ENCODE peak calls at places on chromosomes 4 and X, in four cellular contexts. H is neural progenitor cell; V is breast epithelium; G is naive thymus-derived CD4-positive, alpha-beta T cell. R is an unnamed sample. For H3K27me3, the result is how much of the 10 kb centered on the place peaks cover.

GRCh38 chrX:135463937-135464336 is 42.2 kb downstream of the SMIM10L2A start:
- DNase-seq in H (no peak), V (no peak), G (no peak), R (no peak)

GRCh38 chr4:147773261-147774184 is 41.6 kb downstream of the ARHGAP10 start:
- DNase-seq in H (no peak), V (no peak), G (no peak), R (no peak)

GRCh38 chr4:147674496-147674895 is 9.5 kb downstream of the PRMT9 start:
- DNase-seq in H (no peak), V (no peak), G (no peak), R (no peak)

GRCh38 chr4:185801471-185801870 is 10.5 kb downstream of the SORBS2 start:
- DNase-seq in H (no peak), V (no peak), G (no peak), R (no peak)

GRCh38 chr4:124753941-124754581 is 41.5 kb upstream of the ANKRD50 start:
- DNase-seq in H (no peak), V (no peak), G (no peak), R (no peak)

GRCh38 chr4:23999714-24000113 is 109.9 kb upstream of the PPARGC1A start:
- DNase-seq in H (no peak), V (no peak), G (no peak), R (no peak)

GRCh38 chr4:47551682-47552081 is 66.6 kb downstream of the ATP10D start:
- DNase-seq in H (no peak), V (no peak), G (no peak), R (no peak)

GRCh38 chr4:1399508-1400190 is 6.6 kb downstream of the NKX1-1 start:
- DNase-seq in H (no peak), V (no peak), G (no peak), R (no peak)

GRCh38 chrX:70508296-70508911 is 63.8 kb downstream of the DLG3 start:
- DNase-seq in H (peak), V (no peak), G (no peak), R (no peak)

GRCh38 chr4:78748361-78748760 is 27.8 kb upstream of the BMP2K start:
- DNase-seq in H (no peak), V (no peak), G (no peak), R (no peak)

GRCh38 chr4:143558823-143559756 is 45.6 kb downstream of the SMARCA5 start:
- DNase-seq in H (peak), V (peak), G (peak), R (peak)

GRCh38 chr4:150037251-150037856 is 40.9 kb upstream of the DCLK2 start:
- DNase-seq in H (no peak), V (no peak), G (no peak), R (no peak)

GRCh38 chrX:119809185-119809666 is 17.8 kb upstream of the RPL39 start:
- DNase-seq in H (no peak), V (no peak), G (no peak), R (no peak)

GRCh38 chr4:158172558-158173258 is at the start of gene GASK1B:
- DNase-seq in H (peak), V (no peak), G (no peak), R (no peak)

GRCh38 chr4:72468904-72469502 is 100.0 kb downstream of the ADAMTS3 start:
- DNase-seq in H (peak), V (no peak), G (no peak), R (no peak)

GRCh38 chr4:137532869-137533236 is 559 bp upstream of the PCDH18 start:
- DNase-seq in H (peak), V (no peak), G (peak), R (no peak)

GRCh38 chrX:100864967-100865366 is 9.2 kb downstream of the NOX1 start:
- DNase-seq in H (no peak), V (no peak), G (no peak), R (peak)

GRCh38 chr4:86497131-86497530 is 97.0 kb upstream of the PTPN13 start:
- DNase-seq in H (no peak), V (peak), G (no peak), R (no peak)

GRCh38 chr4:20428410-20429160 is 176.9 kb downstream of the SLIT2 start:
- DNase-seq in H (peak), V (no peak), G (no peak), R (no peak)

GRCh38 chr4:84338367-84338766 is 160.7 kb downstream of the NKX6-1 start:
- DNase-seq in H (no peak), V (no peak), G (no peak), R (no peak)

GRCh38 chr4:74228691-74229640 is 71.0 kb downstream of the MTHFD2L start:
- DNase-seq in H (peak), V (peak), G (peak), R (no peak)

GRCh38 chr4:183638436-183638835 is 20.5 kb downstream of the RWDD4 start:
- DNase-seq in H (no peak), V (no peak), G (no peak), R (no peak)

GRCh38 chrX:40170830-40171512 is 73.2 kb upstream of the BCOR start:
- DNase-seq in H (peak), V (no peak), G (no peak), R (no peak)

GRCh38 chrX:107677909-107678308 is 49.6 kb downstream of the PRPS1 start:
- DNase-seq in H (no peak), V (no peak), G (no peak), R (no peak)

GRCh38 chr4:132063829-132064228 is 1085.3 kb upstream of the PCDH10 start:
- DNase-seq in H (no peak), V (no peak), G (no peak), R (no peak)

GRCh38 chrX:97685753-97686152 is 802.0 kb downstream of the RPA4 start:
- DNase-seq in H (peak), V (no peak), G (peak), R (no peak)

GRCh38 chr4:44927361-44928061 is 201.2 kb upstream of the GNPDA2 start:
- DNase-seq in H (peak), V (no peak), G (no peak), R (no peak)

GRCh38 chr4:3874525-3875110 is 108.4 kb downstream of the ADRA2C start:
- DNase-seq in H (no peak), V (no peak), G (no peak), R (no peak)
- H3K27me3 ChIP-seq in H (half or more), V (half or more), G (under half), R (under half)

GRCh38 chrX:3420316-3420715 is 73.9 kb upstream of the MXRA5 start:
- DNase-seq in H (no peak), V (no peak), G (no peak), R (no peak)
- H3K27me3 ChIP-seq in H (under half), V (under half), G (under half), R (under half)

GRCh38 chr4:4387531-4388311 is 819 bp downstream of the NSG1 start:
- DNase-seq in H (peak), V (no peak), G (no peak), R (no peak)
- H3K27me3 ChIP-seq in H (half or more), V (half or more), G (under half), R (half or more)

GRCh38 chrX:12951590-12951965 is 23.3 kb upstream of the TMSB4X start:
- DNase-seq in H (no peak), V (no peak), G (no peak), R (no peak)
- H3K27me3 ChIP-seq in H (under half), V (under half), G (under half), R (under half)

DNA sequence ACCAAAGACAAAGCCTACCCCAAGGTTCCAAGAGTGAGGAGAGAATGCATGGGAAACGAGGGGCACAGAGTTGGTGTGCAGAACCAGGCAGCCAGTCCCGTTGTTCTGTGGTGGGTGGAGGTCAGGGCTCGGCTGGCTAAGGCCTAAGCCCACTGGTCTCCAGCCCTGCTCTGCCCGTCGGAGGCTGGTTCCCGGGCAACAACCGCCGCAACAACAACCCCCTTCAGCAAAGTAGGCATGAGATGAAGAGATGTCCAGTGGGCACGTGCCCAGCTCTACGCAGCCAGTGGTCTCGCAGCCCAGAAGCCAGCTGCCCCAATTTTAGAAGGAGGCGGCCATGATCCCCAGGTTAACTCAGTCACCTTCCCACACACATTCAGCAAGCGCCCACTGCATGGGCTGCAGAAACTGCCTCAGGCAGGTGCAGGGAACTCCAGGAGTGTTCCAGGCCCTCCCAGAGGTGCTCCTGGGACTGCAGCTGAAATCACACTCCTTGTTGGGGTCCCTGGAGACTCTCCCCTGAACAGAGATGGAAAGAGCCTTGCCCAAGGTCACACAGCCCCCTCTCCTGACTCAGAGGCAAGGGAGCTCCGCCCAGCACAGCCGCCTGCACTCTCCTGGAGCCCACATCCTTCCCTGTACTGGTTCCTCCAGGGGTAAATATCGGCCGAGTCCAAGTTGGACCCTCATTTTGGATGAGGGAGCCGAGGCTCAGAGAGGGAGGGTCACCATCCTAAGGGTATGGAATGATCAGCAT is 25.4 kb upstream of the HTRA3 start:
- DNase-seq in H (no peak), V (no peak), G (no peak), R (no peak)
- H3K27me3 ChIP-seq in H (under half), V (under half), G (under half), R (under half)

DNA sequence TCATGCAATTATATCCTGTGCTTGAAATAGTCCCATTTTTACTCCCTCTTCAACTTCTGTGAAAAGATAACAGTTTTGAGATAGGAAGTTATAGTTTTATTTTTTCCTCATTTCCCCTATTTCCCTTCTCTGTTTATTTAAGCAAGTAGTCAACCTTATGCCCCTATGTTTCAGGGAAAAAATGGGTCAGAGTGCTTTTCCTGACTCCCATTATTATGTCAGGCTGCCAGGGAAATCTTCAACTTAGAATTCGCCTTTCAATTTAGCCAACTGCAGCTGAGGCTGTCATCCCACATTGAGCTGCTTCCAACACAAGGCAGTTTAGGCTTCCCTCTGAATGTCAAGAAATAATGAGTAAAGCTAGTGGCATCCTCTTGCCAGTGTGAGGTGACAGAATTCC is 42.3 kb downstream of the NXT2 start:
- DNase-seq in H (no peak), V (no peak), G (no peak), R (no peak)
- H3K27me3 ChIP-seq in H (under half), V (under half), G (under half), R (under half)

GRCh38 chrX:31170792-31171191 is 99.0 kb upstream of the FTHL17 start:
- DNase-seq in H (no peak), V (no peak), G (no peak), R (no peak)
- H3K27me3 ChIP-seq in H (under half), V (under half), G (under half), R (under half)

GRCh38 chrX:17581650-17582049 is 155.6 kb upstream of the SCML1 start:
- DNase-seq in H (no peak), V (no peak), G (no peak), R (no peak)
- H3K27me3 ChIP-seq in H (under half), V (under half), G (under half), R (under half)

GRCh38 chrX:112078606-112079005 is 4.0 kb downstream of the TRPC5 start:
- DNase-seq in H (no peak), V (no peak), G (no peak), R (no peak)
- H3K27me3 ChIP-seq in H (half or more), V (half or more), G (under half), R (under half)

GRCh38 chrX:77415882-77416281 is 31.3 kb upstream of the FGF16 start:
- DNase-seq in H (no peak), V (no peak), G (no peak), R (no peak)
- H3K27me3 ChIP-seq in H (under half), V (under half), G (under half), R (under half)